ENCODE peak calls at places on chromosomes 11 and 22, in six cellular contexts. V is stomach, B is Peyer's patch, F is gastrocnemius medialis, K is pancreas, A is GM23338. E is an unnamed sample.
A peak's percentile ranks its signal among the peaks of the same experiment; 100 is the strongest.

GRCh38 chr11:122897606-122898210 is 15.1 kb downstream of the JHY start:
- DNase-seq in V (no peak), B (no peak), F (no peak), K (no peak), A (no peak), E (no peak)

GRCh38 chr22:44438056-44438455 is 60.0 kb downstream of the RTL6 start:
- DNase-seq in V (no peak), B (no peak), F (no peak), K (no peak), A (peak; percentile 57), E (no peak)

GRCh38 chr11:10688401-10688800 is 5.2 kb downstream of the IRAG1 start:
- DNase-seq in V (no peak), B (no peak), F (no peak), K (no peak), A (peak; percentile 52), E (no peak)

GRCh38 chr11:58676563-58677135 is 54.2 kb downstream of the CNTF start:
- DNase-seq in V (no peak), B (no peak), F (no peak), K (no peak), A (no peak), E (no peak)

GRCh38 chr11:14519692-14520085 is 497 bp downstream of the PSMA1 start:
- DNase-seq in V (no peak), B (no peak), F (no peak), K (no peak), A (no peak), E (no peak)

GRCh38 chr11:113667801-113668200 is 38.3 kb downstream of the TMPRSS5 start:
- DNase-seq in V (no peak), B (no peak), F (no peak), K (no peak), A (no peak), E (no peak)

GRCh38 chr11:3802016-3802790 is 4.8 kb upstream of the NUP98 start:
- DNase-seq in V (no peak), B (no peak), F (no peak), K (no peak), A (no peak), E (no peak)

GRCh38 chr11:27471588-27472397 is 797 bp downstream of the LGR4 start:
- DNase-seq in V (peak; percentile 49), B (peak; percentile 66), F (no peak), K (peak; percentile 47), A (peak; percentile 58), E (no peak)

GRCh38 chr22:50695421-50696250 is 23.0 kb downstream of the SHANK3 start:
- DNase-seq in V (no peak), B (peak; percentile 36), F (no peak), K (no peak), A (no peak), E (no peak)

GRCh38 chr22:50696251-50696798 is 23.7 kb downstream of the SHANK3 start:
- DNase-seq in V (no peak), B (no peak), F (no peak), K (no peak), A (no peak), E (no peak)

GRCh38 chr22:50698546-50698945 is 25.9 kb downstream of the SHANK3 start:
- DNase-seq in V (no peak), B (peak; percentile 12), F (no peak), K (no peak), A (no peak), E (no peak)

GRCh38 chr22:50697667-50698506 is 25.3 kb downstream of the SHANK3 start:
- DNase-seq in V (no peak), B (peak; percentile 48), F (no peak), K (no peak), A (no peak), E (no peak)

GRCh38 chr22:50696799-50697561 is 24.4 kb downstream of the SHANK3 start:
- DNase-seq in V (no peak), B (peak; percentile 51), F (no peak), K (no peak), A (peak; percentile 74), E (no peak)
- H3K4me3 ChIP-seq in V (peak overlapping the region; percentile 49), B (peak overlapping the region; percentile 50), F (peak overlapping the region; percentile 45), K (peak overlapping the region; percentile 23), A (peak overlapping the region; percentile 53), E (no peak overlapping the region)

DNA sequence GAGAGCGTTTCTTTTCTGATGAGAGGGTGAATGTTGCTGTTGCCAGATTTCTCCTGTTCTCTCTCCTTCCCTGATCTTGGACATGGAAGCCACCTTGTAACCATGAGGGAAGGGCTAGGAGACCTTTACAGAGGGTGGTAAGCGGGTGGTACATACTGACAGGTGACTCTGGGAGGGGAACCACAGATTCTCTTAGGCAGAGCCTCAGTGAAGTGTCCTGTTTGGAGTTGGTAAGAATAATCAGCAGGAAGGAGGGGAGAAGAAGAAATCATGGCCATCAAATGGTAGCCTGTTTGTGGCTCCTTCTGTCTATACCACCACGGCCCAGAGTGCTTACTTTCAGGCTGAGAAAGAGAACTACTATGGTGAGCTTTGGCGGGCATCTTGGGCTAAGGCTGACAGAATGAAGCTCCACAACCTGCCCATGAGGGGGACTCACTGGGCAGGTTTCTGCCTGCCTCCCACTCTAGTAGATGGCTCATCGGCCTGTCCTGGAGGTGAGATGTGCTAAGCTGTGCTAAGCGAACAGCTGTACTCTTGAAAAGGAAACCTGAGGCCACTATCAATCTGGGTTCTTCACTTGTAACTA is 55.3 kb upstream of the CLTCL1 start:
- DNase-seq in V (no peak), B (no peak), F (no peak), K (no peak), A (no peak), E (no peak)
- H3K36me3 ChIP-seq in V (peaks cover 91% of the 10 kb centered on the region), B (no peaks in the 10 kb centered on the region), F (peaks cover 73% of the 10 kb centered on the region), K (no peaks in the 10 kb centered on the region), A (peaks cover 31% of the 10 kb centered on the region), E (peaks cover 18% of the 10 kb centered on the region)

DNA sequence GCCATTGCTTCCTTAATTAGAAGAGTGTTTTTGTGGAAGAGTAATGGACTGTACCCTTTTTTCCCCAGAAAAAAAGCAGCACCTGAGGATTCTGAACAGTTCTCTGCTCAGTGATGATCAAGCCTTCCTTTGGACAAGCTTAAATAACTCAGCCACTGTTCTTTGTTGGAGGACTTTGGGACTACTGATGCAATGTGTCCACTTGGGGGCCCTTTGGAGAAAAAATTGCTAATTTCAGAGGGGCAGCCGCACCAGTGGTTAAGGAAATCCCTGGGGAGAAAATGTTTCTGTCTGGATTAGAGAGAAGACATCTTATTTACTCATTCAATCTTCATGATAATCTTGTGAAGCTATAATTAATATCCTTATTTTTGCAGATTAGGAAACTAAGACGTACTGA is 5.3 kb upstream of the KMT2A start:
- DNase-seq in V (no peak), B (no peak), F (no peak), K (no peak), A (no peak), E (no peak)
- TF ChIP-seq CTCF in V (no peak), B (no peak), F (no peak), K (no peak), A (no peak), E (no peak)

GRCh38 chr11:2137202-2138071 is 1.8 kb downstream of the IGF2 start:
- DNase-seq in V (peak; percentile 61), B (no peak), F (peak; percentile 31), K (no peak), A (peak; percentile 82), E (no peak)
- H3K4me3 ChIP-seq in V (peak overlapping the region; percentile 36), B (peak overlapping the region; percentile 40), F (peak overlapping the region; percentile 47), K (no peak overlapping the region), A (peak overlapping the region; percentile 59), E (peak overlapping the region; percentile 15)

DNA sequence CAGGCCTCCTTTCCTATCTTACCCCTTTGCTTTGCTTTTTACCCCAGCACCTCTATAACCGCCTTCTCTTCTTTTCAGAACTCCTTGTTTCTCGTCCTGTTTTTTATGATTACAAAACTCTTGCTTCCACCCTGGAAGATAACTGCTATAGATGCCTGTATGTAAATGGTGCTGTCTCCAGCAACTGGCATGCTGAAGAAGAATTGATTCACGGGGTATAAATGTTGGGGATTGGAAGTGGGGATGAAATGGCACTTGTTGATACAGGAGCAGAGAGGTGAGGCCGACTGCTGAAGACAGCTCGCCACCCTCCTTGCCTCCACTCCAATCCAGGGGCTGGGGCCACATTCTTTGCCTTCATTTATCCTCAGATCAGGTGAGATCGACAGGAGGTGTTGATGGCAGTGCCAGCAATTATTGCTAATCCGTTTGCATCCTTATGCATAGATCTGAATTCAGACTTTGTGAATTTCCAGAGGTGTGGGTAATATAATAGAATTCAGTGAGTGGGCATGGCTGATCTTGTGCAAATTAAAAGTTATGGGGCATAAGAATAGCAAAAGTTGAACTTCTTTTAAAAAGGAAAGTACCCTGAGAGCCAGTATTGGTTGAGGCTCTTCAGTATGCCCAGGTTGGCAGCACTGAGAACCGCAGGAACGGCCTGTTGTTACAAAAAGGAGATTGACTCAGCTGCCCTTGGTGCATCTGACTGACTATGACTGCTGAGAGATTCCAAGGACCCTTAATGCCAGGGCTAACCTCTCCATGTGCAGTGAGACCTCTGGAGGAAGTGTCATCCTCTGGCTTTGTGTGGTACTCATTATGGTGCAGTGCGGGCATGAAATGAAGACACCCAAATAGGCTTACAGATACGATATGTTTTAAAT is 5.3 kb downstream of the NEAT1 start:
- DNase-seq in V (peak; percentile 64), B (peak; percentile 60), F (no peak), K (peak; percentile 67), A (no peak), E (no peak)
- H3K36me3 ChIP-seq in V (peaks cover 20% of the 10 kb centered on the region), B (no peaks in the 10 kb centered on the region), F (peaks cover 87% of the 10 kb centered on the region), K (no peaks in the 10 kb centered on the region), A (no peaks in the 10 kb centered on the region), E (no peaks in the 10 kb centered on the region)

E was measured in CD8-positive, alpha-beta T cell.